ENCODE peak calls at places on chromosome 2, in seven cellular contexts. O is mesendoderm, C is IMR-90, H is neural progenitor cell, R is GM23248, J is fibroblast of lung, S is neuronal stem cell. N is an unnamed sample.
A peak's percentile ranks its signal among the peaks of the same experiment; 100 is the strongest.

GRCh38 chr2:239376351-239376750 is 24.5 kb downstream of the HDAC4 start:
- DNase-seq in H (no peak), O (no peak), C (no peak), J (no peak), R (no peak), S (no peak), N (no peak)

GRCh38 chr2:84873350-84873749 is 7.5 kb downstream of the TRABD2A start:
- DNase-seq in R (no peak), H (no peak), J (no peak), S (no peak), C (no peak), O (no peak), N (peak; percentile 6)

GRCh38 chr2:39512434-39512935 is 75.4 kb upstream of the MAP4K3 start:
- DNase-seq in R (peak; percentile 23), C (no peak), J (no peak), O (no peak), H (no peak), S (no peak), N (no peak)

GRCh38 chr2:101912545-101912944 is 79.2 kb upstream of the IL1R2 start:
- DNase-seq in O (no peak), R (no peak), S (no peak), H (no peak), J (no peak), C (no peak), N (no peak)

GRCh38 chr2:239814917-239815637 is 210.1 kb downstream of the NDUFA10 start:
- DNase-seq in H (no peak), S (no peak), O (no peak), J (no peak), R (peak; percentile 30), C (no peak), N (no peak)

GRCh38 chr2:238336151-238336550 is 15.8 kb downstream of the TRAF3IP1 start:
- DNase-seq in J (no peak), O (no peak), R (no peak), H (no peak), S (no peak), C (no peak), N (no peak)

GRCh38 chr2:108607706-108608301 is 73.5 kb downstream of the LIMS1 start:
- DNase-seq in H (peak; percentile 70), C (peak; percentile 59), O (peak; percentile 69), R (peak; percentile 62), J (peak; percentile 67), S (no peak), N (peak; percentile 73)

GRCh38 chr2:2656046-2656715 is 325.1 kb upstream of the MYT1L start:
- DNase-seq in C (no peak), S (no peak), J (no peak), R (no peak), H (peak; percentile 42), O (no peak), N (no peak)

GRCh38 chr2:46769809-46770208 is 145.8 kb downstream of the MCFD2 start:
- DNase-seq in J (no peak), S (no peak), C (peak; percentile 23), O (no peak), R (no peak), H (no peak), N (no peak)

GRCh38 chr2:177262137-177262536 is 2.4 kb downstream of the NFE2L2 start:
- DNase-seq in C (no peak), H (no peak), R (peak; percentile 25), O (no peak), J (no peak), S (no peak), N (no peak)
- H3K4me3 ChIP-seq in C (peak overlapping the region; percentile 69), H (peak overlapping the region; percentile 97), R (peak overlapping the region; percentile 94), O (no peak overlapping the region), J (peak overlapping the region; percentile 87), S (peak overlapping the region; percentile 68), N (peak overlapping the region; percentile 95)

GRCh38 chr2:190717306-190717705 is 68.4 kb downstream of the NAB1 start:
- DNase-seq in H (no peak), O (no peak), S (no peak), R (no peak), J (no peak), C (peak; percentile 12), N (no peak)

GRCh38 chr2:190717764-190718651 is 69.1 kb downstream of the NAB1 start:
- DNase-seq in R (no peak), H (no peak), J (no peak), O (no peak), S (no peak), C (no peak), N (no peak)

GRCh38 chr2:190720691-190721090 is 71.8 kb downstream of the NAB1 start:
- DNase-seq in H (no peak), O (no peak), S (no peak), R (no peak), C (no peak), J (no peak), N (no peak)

GRCh38 chr2:190720276-190720675 is 71.4 kb downstream of the NAB1 start:
- DNase-seq in J (no peak), O (no peak), R (no peak), C (no peak), H (no peak), S (no peak), N (no peak)

DNA sequence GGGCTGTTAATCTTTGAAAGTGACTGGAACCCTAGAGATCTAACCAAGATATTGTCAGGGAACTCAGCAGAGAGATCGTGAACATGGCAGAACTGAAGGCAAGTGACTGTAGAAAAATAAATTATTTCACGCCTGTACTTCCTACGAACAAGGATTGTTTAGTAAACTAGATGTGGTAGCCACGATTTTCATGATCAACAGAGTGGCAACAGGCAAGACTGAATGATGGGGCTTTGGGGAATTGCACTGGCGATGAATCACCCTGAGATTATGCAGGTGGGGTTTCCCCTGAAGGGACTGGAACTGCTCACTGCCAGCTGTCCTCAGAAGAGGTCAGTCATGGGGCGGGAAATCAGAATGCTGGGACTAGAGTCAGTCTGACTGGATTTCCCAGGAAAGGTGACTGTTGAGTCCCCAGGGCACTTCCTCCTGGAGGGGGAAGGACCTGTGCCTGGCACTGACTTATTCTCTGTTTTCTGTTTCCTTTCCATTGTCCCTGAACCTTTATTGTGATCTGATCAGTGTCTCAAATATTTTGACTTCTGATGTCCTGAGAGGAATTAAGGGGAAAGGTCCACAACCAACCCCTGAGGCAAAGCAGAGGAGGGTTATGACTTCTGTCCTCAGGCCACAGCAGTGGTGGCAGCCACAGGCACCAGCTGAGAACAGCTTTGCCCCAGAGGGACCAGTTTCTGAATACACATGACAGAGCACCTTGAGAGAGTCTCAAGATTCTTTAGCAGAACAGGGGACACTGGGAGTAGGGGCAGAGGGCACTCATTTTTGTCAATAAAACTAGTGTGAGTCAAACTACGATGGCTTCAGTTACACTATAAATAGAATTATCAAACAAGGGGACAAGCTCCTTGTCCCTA is 70.0 kb downstream of the NAB1 start:
- DNase-seq in C (peak; percentile 81), J (no peak), R (peak; percentile 75), O (peak; percentile 80), S (no peak), H (no peak), N (no peak)
- H3K9ac ChIP-seq in C (no peak overlapping the region), J (no peak overlapping the region), R (no peak overlapping the region), O (no peak overlapping the region), S (no peak overlapping the region), H (no peak overlapping the region), N (no peak overlapping the region)

GRCh38 chr2:151490276-151490675 is 80.6 kb downstream of the RIF1 start:
- DNase-seq in R (no peak), O (no peak), J (no peak), H (no peak), S (no peak), C (no peak), N (no peak)
- H3K4me3 ChIP-seq in R (no peak overlapping the region), O (no peak overlapping the region), J (no peak overlapping the region), H (no peak overlapping the region), S (no peak overlapping the region), C (no peak overlapping the region), N (no peak overlapping the region)

GRCh38 chr2:36569267-36569860 is 28.6 kb downstream of the FEZ2 start:
- DNase-seq in J (peak; percentile 39), O (no peak), H (no peak), R (peak; percentile 41), S (no peak), C (no peak), N (no peak)
- H3K9ac ChIP-seq in J (no peak overlapping the region), O (no peak overlapping the region), H (no peak overlapping the region), R (peak overlapping the region; percentile 60), S (no peak overlapping the region), C (peak overlapping the region; percentile 74), N (no peak overlapping the region)

GRCh38 chr2:156322681-156323211 is 9.8 kb downstream of the NR4A2 start:
- DNase-seq in J (no peak), R (no peak), C (no peak), S (peak; percentile 62), O (peak; percentile 78), H (peak; percentile 62), N (peak; percentile 63)

GRCh38 chr2:156322103-156322671 is 10.3 kb downstream of the NR4A2 start:
- DNase-seq in S (no peak), J (no peak), C (no peak), H (no peak), R (no peak), O (no peak), N (no peak)

GRCh38 chr2:156319811-156320490 is 12.6 kb downstream of the NR4A2 start:
- DNase-seq in J (no peak), H (peak; percentile 49), S (peak; percentile 27), R (peak; percentile 38), O (peak; percentile 87), C (peak; percentile 49), N (peak; percentile 78)

GRCh38 chr2:156320491-156320896 is 12.0 kb downstream of the NR4A2 start:
- DNase-seq in S (peak; percentile 46), H (peak; percentile 57), R (peak; percentile 53), C (peak; percentile 61), O (peak; percentile 85), J (peak; percentile 53), N (peak; percentile 64)

GRCh38 chr2:156321243-156321904 is 11.1 kb downstream of the NR4A2 start:
- DNase-seq in R (peak; percentile 42), C (no peak), J (no peak), O (peak; percentile 64), H (peak; percentile 46), S (peak; percentile 23), N (no peak)
- H3K4me3 ChIP-seq in R (peak overlapping the region; percentile 68), C (peak overlapping the region; percentile 44), J (peak overlapping the region; percentile 56), O (no peak overlapping the region), H (peak overlapping the region; percentile 36), S (no peak overlapping the region), N (peak overlapping the region; percentile 75)